ENCODE peak calls at places on chromosomes 12 and 14, in four cellular contexts. Y is A549, I is HCT116, D is adrenal gland. W is an unnamed sample.

GRCh38 chr12:12456637-12457036 is 99.8 kb downstream of the BORCS5 start:
- DNase-seq in I (no peak), Y (no peak), D (no peak), W (no peak)

GRCh38 chr12:9647825-9648700 is 21.4 kb upstream of the CLEC2D start:
- DNase-seq in I (no peak), D (peak), Y (peak), W (peak)

GRCh38 chr12:23949212-23950010 is at the start of gene SOX5:
- DNase-seq in I (no peak), D (peak), Y (no peak), W (no peak)

GRCh38 chr12:125161712-125162023 is 96.4 kb downstream of the AACS start:
- DNase-seq in I (no peak), D (no peak), Y (no peak), W (no peak)

GRCh38 chr12:102965281-102966155 is 8.0 kb downstream of the ASCL1 start:
- DNase-seq in D (no peak), Y (no peak), I (no peak), W (no peak)

GRCh38 chr12:132393245-132393795 is 63.9 kb upstream of the GALNT9 start:
- DNase-seq in Y (peak), D (no peak), I (peak), W (no peak)

GRCh38 chr12:3700861-3701260 is 52.0 kb downstream of the CRACR2A start:
- DNase-seq in I (no peak), D (no peak), Y (no peak), W (no peak)

GRCh38 chr12:124782132-124782531 is 81.5 kb downstream of the SCARB1 start:
- DNase-seq in D (no peak), Y (no peak), I (no peak), W (no peak)

GRCh38 chr12:101671157-101671791 is 26.2 kb upstream of the CHPT1 start:
- DNase-seq in D (no peak), Y (no peak), I (no peak), W (no peak)

GRCh38 chr14:104797112-104798044 is 1.8 kb upstream of the AKT1 start:
- DNase-seq in D (no peak), Y (no peak), I (no peak), W (no peak)

GRCh38 chr12:60266381-60266852 is 670.6 kb downstream of the SLC16A7 start:
- DNase-seq in Y (peak), I (peak), D (no peak), W (no peak)

GRCh38 chr14:99603471-99603933 is 505 bp downstream of the CCDC85C start:
- DNase-seq in D (no peak), I (no peak), Y (no peak), W (peak)

GRCh38 chr12:47886471-47887240 is 18.1 kb downstream of the VDR start:
- DNase-seq in I (no peak), D (no peak), Y (no peak), W (no peak)

GRCh38 chr12:104334581-104334980 is 31.0 kb downstream of the EID3 start:
- DNase-seq in D (peak), Y (no peak), I (no peak), W (no peak)

GRCh38 chr14:60241091-60241490 is 7.9 kb upstream of the PPM1A start:
- DNase-seq in D (no peak), I (no peak), Y (no peak), W (no peak)

GRCh38 chr14:60235440-60235839 is 13.6 kb upstream of the PPM1A start:
- DNase-seq in D (no peak), Y (no peak), I (no peak), W (no peak)

GRCh38 chr14:60238955-60239354 is 10.1 kb upstream of the PPM1A start:
- DNase-seq in I (no peak), D (no peak), Y (no peak), W (no peak)

GRCh38 chr14:60242420-60242819 is 6.6 kb upstream of the PPM1A start:
- DNase-seq in Y (no peak), D (no peak), I (no peak), W (no peak)

GRCh38 chr14:60240139-60240856 is 8.7 kb upstream of the PPM1A start:
- DNase-seq in D (no peak), Y (no peak), I (no peak), W (no peak)
- TF ChIP-seq POLR2A in D (no peak), Y (no peak), I (no peak), W (no peak)

DNA sequence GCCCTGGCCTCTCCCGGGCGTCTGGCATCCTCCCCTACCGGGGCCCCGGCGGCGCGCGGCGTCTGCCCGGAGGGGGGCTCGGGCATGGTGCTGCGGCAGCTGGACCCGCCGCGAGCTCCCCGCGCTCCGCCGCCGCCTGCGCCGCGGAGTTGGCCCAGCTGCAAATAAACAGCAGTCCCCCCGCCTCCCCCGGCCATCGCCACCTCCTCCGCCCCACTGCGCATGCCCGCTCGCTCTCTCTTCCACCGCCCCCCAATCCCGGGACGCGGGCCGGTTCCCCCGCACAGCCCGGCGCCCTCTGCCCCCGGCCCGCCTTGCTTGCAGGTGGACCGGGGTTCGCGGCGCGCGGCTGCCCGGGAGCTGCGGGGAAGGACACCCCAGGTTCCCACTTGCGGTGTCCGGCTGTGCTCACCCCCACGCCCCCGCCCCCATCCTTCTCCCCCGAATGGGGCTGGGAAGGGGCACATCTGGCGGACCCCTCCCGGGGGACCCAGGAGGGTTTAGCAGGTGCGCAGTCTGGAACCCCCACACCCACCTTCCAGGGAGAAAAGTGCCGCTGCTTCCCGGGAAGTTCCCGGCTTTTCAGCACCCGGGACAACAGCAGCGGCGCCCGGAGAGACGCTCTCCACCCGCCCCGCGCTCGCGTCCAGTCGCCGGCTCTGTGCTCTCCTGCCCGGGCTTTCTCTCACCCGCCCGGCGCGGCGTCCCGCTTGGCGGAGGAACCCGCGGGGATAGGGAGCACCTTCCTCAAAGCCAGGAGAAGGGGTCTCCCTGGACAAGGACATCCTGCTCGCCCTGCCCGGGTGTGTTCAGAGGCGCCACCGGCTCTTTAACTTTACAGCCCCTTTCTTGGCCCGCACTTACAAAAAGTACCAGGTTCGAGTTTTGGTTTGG is at the start of gene TMTC1:
- DNase-seq in I (no peak), D (peak), Y (peak), W (peak)
- TF ChIP-seq POLR2A in I (no peak), D (no peak), Y (no peak), W (peak)

GRCh38 chr12:46089414-46090162 is 99.2 kb upstream of the SCAF11 start:
- DNase-seq in Y (no peak), D (no peak), I (no peak), W (no peak)
- TF ChIP-seq POLR2A in Y (no peak), D (no peak), I (no peak), W (no peak)

DNA sequence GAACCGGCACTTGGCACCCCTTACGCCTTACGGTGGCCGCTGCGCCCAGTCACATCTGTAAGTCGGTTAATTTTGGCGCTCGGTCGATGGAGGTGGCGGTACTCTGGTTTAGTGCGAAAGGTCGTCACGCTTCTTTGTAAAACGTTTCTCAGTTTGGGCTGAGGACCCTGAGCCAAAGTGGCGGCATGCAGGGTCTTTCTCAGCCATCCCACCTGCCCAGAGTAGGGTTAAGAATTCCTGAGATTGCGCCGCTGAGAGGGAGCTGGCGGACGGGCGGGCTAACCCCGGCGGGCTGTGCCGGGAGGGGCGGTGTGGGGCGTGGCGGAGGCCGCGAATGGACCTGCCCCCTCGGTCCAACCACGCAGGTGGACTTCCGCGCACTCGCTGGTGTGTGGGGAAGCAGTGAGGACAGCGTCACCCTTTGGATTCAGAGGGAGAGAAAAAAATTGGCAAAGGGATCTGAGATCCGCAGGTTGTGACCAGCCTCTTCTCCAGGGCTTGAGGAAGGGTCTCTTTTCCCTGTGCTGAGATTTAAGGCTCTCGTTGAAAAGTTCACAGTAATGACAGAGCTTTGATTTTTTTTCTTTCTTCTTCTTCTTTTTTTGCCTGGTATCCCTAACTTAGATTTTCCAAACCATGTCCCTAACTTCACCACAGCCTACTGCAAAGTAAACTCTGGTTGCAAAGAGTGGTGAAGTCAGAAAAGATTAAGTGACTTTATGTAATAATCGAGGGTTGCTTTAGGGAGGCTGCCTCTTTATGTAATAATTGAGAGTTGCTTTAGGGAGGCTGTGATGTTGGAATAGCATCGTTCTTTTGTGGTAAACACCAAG is 602 bp upstream of the FBXO33 start:
- DNase-seq in I (peak), D (peak), Y (peak), W (peak)
- TF ChIP-seq POLR2A in I (peak), D (peak), Y (peak), W (peak)

GRCh38 chr12:2319136-2319535 is 266.3 kb downstream of the CACNA1C start:
- DNase-seq in D (no peak), Y (no peak), I (no peak), W (no peak)
- TF ChIP-seq POLR2A in D (no peak), Y (peak), I (no peak), W (no peak)

DNA sequence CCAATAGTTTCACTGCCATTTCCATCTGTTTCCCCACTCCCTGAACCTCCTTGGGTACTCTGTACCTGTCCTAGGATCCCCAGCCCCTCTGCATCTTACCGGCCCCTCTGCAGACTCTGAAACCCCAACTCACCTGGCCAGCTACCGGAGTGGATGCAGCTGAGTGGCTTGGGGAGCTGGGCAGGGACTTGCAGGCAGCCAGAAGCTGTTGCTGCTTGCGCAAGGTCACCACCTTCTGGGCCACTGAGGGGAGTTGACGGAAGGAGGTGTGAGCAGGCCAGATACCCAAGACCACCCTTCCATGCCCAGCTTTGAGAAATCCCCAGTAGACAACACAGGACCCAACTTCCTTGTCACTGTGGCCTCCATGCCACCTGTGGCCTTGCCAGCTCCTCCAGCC is 6.3 kb downstream of the AGAP2 start:
- DNase-seq in D (no peak), Y (no peak), I (no peak), W (no peak)
- TF ChIP-seq POLR2A in D (no peak), Y (no peak), I (no peak), W (no peak)

GRCh38 chr12:62466596-62467411 is at the start of gene MON2:
- DNase-seq in Y (peak), I (peak), D (peak), W (peak)
- TF ChIP-seq POLR2A in Y (peak), I (peak), D (peak), W (peak)

GRCh38 chr12:49673446-49674317 is 33.5 kb downstream of the FMNL3 start:
- DNase-seq in D (peak), Y (no peak), I (no peak), W (peak)
- TF ChIP-seq POLR2A in D (peak), Y (no peak), I (no peak), W (peak)